ENCODE peak calls at places on chromosomes 4 and X, in four cellular contexts. A, O, U and N are unnamed samples.

GRCh38 chr4:83709627-83710026 is 173.7 kb downstream of the GPAT3 start:
- DNase-seq in A (no peak), O (no peak), U (no peak), N (no peak)

GRCh38 chr4:101019941-101020401 is 327.4 kb downstream of the PPP3CA start:
- DNase-seq in O (peak; percentile 25), A (no peak), U (no peak), N (peak; percentile 14)

GRCh38 chr4:47913328-47913727 is 1.1 kb downstream of the NFXL1 start:
- DNase-seq in U (no peak), A (no peak), O (peak; percentile 3), N (peak; percentile 34)

GRCh38 chr4:4384837-4385236 is 2.1 kb upstream of the NSG1 start:
- DNase-seq in O (peak; percentile 12), U (peak; percentile 34), A (peak; percentile 21), N (peak; percentile 2)

GRCh38 chr4:7121174-7121573 is 53.3 kb upstream of the GRPEL1 start:
- DNase-seq in A (no peak), O (no peak), U (no peak), N (no peak)

GRCh38 chr4:86242677-86243076 is 117.2 kb downstream of the MAPK10 start:
- DNase-seq in A (no peak), O (no peak), U (no peak), N (no peak)

GRCh38 chr4:157072002-157072401 is 3.9 kb upstream of the GLRB start:
- DNase-seq in A (no peak), O (no peak), U (no peak), N (peak; percentile 55)

GRCh38 chr4:1597021-1597931 is 86.8 kb downstream of the FAM53A start:
- DNase-seq in A (no peak), O (no peak), U (no peak), N (no peak)

GRCh38 chrX:118049713-118050112 is 66.9 kb downstream of the KLHL13 start:
- DNase-seq in U (no peak), O (no peak), A (no peak), N (no peak)

GRCh38 chr4:168723020-168723419 is 226.2 kb downstream of the PALLD start:
- DNase-seq in U (no peak), A (no peak), O (no peak), N (peak; percentile 75)

GRCh38 chr4:53011176-53011575 is 149.1 kb downstream of the RASL11B start:
- DNase-seq in A (no peak), U (no peak), O (no peak), N (no peak)

GRCh38 chr4:53014881-53015280 is 152.8 kb downstream of the RASL11B start:
- DNase-seq in O (no peak), U (no peak), A (no peak), N (peak; percentile 66)

GRCh38 chr4:53014368-53014767 is 152.3 kb downstream of the RASL11B start:
- DNase-seq in A (no peak), U (no peak), O (no peak), N (no peak)

GRCh38 chr4:53013873-53014272 is 151.8 kb downstream of the RASL11B start:
- DNase-seq in A (no peak), O (no peak), U (no peak), N (no peak)

GRCh38 chr4:53012738-53013137 is 150.6 kb downstream of the RASL11B start:
- DNase-seq in U (no peak), A (no peak), O (no peak), N (peak; percentile 30)
- TF ChIP-seq POLR2A in U (no peak), A (no peak), O (no peak), N (no peak)

GRCh38 chr4:152853293-152853692 is 73.5 kb downstream of the ARFIP1 start:
- DNase-seq in U (no peak), A (no peak), O (no peak), N (no peak)

GRCh38 chr4:152860057-152860456 is 76.1 kb upstream of the FHDC1 start:
- DNase-seq in O (no peak), A (no peak), U (no peak), N (no peak)

GRCh38 chr4:152862608-152863007 is 73.5 kb upstream of the FHDC1 start:
- DNase-seq in O (no peak), U (no peak), A (no peak), N (no peak)

GRCh38 chr4:152858934-152859333 is 77.2 kb upstream of the FHDC1 start:
- DNase-seq in O (no peak), U (no peak), A (no peak), N (no peak)

DNA sequence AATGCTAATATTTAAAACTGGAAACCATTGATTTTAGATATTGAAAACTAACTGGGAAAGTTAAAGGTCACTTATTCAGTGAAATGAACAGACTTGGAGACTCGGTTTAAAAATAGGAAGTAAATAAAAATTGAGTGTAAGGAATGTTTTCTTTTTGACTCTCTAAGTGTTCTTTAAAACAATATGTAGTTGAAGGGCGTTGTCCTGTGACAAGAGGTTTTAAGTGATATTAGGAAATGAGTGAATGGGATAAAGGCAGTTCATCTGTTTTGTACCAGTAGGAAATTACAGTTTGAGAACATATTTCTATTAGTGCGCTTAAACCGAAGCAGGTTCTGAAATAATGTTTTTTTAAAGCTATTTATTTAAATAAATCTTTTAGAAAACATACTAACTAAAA is 77.2 kb downstream of the ARFIP1 start:
- DNase-seq in O (no peak), U (no peak), A (no peak), N (no peak)
- TF ChIP-seq MAFK in O (no peak), U (no peak), A (no peak), N (no peak)

GRCh38 chrX:21847342-21847741 is 7.9 kb downstream of the MBTPS2 start:
- DNase-seq in U (no peak), A (no peak), O (no peak), N (no peak)
- TF ChIP-seq USF2 in U (no peak), A (no peak), O (no peak), N (no peak)

DNA sequence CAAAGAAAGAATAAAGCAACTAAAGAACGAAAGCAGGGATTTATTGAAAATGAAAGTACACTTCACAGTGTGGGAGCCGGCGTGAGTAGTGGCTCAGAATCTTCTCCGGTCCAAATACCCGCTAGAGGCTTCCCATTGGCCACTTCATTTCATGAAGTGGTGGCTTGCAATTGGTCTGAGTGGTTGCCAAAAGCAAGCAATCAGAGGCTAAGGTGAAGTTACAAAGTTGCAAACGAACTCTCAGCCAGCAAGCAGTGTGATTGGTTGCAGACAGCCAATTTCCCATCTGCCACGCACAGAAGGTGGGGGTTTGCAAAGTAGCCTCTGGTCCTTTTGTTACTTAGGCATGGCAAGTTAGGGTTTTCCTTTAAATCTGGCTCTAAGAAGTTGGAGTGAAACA is 6.7 kb upstream of the CLOCK start:
- DNase-seq in O (peak; percentile 67), A (no peak), U (no peak), N (no peak)
- TF ChIP-seq POLR2A in O (no peak), A (no peak), U (no peak), N (no peak)

DNA sequence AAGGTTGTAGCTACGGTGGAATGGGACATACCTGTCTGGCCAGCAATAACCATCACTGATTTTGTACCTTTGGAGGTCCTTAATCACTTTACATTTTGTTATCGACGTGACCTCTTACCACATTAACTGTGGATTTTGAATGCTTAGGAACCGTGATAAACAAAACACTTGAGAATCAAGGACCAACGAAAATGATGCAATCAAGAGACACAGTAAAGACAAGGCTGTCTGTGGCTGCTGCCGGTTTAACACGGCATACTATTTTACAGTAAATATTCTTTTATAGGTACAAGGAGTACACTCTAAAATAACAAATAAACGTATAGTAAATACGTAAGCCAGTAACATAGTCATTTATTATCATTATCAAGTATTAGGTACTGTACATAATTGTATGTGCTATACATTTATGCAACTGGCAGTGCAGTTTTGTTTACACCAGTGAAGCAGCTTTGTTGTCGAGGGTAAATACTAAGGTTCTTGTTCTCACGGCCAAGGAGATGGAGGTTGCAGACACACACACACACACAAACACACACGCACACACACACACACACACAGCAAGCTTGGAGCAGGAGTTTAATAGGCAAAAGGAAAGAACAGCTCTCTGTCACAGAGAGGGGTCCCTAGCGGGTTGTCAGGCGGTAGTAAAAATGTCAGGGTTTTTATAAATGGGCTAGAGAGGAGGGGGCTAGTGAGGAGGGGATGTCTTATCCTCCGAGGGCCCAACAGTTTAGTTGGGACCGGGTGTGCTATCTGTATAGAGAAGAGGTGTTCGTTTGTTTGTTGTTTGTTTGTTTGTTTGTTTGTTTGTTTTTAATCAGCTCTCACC is 194.7 kb upstream of the CXorf51B start:
- DNase-seq in U (no peak), O (no peak), A (no peak), N (no peak)
- TF ChIP-seq MAFK in U (no peak), O (no peak), A (no peak), N (no peak)

GRCh38 chr4:575281-576141 is 584 bp downstream of the TMEM271 start:
- DNase-seq in U (no peak), O (no peak), A (no peak), N (peak; percentile 44)
- TF ChIP-seq USF2 in U (no peak), O (no peak), A (no peak), N (no peak)

DNA sequence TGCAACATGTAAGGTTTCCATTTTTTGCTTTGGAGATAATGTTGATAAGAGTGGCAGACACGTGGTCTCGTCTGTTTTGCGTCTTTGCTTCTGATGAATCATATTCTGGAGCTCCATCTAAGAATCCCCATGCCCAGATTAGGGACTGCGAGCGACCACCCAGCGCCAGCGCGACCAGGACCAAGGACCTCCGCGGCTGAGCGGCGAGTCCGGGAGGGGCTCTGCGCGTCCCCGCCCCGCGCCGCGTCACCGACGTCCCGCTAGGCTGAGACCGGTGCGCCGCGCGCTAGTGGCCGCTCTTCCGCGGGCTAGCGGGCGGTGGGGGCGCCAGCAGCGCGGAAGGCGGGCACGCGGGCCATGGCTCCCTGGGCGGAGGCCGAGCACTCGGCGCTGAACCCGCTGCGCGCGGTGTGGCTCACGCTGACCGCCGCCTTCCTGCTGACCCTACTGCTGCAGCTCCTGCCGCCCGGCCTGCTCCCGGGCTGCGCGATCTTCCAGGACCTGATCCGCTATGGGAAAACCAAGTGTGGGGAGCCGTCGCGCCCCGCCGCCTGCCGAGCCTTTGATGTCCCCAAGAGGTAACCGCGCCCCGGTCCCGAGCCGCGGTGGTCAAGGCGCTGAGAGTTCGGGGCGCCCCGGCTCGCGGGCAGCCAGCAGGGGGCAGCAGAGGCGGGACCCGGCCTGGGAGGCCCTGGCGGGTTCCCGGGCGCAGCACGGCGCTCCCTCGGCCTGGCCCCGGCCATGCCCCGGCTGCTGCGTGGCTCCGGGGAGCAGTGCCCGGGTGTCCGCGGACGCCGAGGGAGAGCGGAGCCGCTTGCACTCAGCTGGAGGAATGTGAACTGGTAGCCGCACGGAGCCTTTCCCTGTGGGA is at the start of gene SRD5A3:
- DNase-seq in U (peak; percentile 89), O (peak; percentile 66), A (peak; percentile 64), N (peak; percentile 71)
- TF ChIP-seq POLR2A in U (peak; percentile 88), O (peak; percentile 79), A (peak; percentile 88), N (peak; percentile 72)

GRCh38 chr4:137370699-137371098 is 161.6 kb downstream of the PCDH18 start:
- DNase-seq in U (no peak), A (no peak), O (no peak), N (peak; percentile 26)

GRCh38 chr4:137367608-137368007 is 164.7 kb downstream of the PCDH18 start:
- DNase-seq in U (no peak), A (no peak), O (no peak), N (peak; percentile 87)

GRCh38 chr4:137375111-137375850 is 157.0 kb downstream of the PCDH18 start:
- DNase-seq in O (no peak), A (no peak), U (no peak), N (no peak)

DNA sequence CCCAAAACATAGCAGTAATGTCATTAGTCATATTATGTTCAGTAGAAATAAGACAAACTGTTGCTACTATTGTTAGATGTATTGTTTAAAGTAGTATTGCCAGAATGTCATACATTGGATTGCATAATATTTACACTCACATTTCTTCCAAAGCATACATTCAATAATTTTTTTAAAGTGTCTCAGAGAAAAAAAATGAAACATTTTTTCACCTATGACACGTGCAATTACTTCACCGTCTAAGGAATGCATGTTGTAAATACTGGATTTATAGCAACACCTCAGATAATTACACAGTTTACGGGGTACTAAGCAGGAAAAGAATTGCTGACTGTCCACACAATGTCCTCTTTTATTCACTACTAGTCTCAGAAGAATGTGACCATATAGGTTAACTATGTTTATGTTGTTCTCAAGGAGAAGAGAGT is 162.1 kb downstream of the PCDH18 start:
- DNase-seq in A (no peak), O (no peak), U (no peak), N (peak; percentile 85)
- TF ChIP-seq MAFK in A (no peak), O (no peak), U (no peak), N (peak; percentile 32)